ENCODE peak calls at places on chromosomes 6 and 20, in five cellular contexts. J is activated T-helper 1 cell treated with anti-CD3 and anti-CD28 coated beads, Interleukin-12 subunit alpha, Interleukin-12 subunit beta, Interleukin-2, Interleukin-4 antibody, amounts not matched to agents 30 ng/mL and 10 ng/mL and 1 ng/mL, durations not matched to agents 14 hours and 24 hours and 36 hours; Q is G401; S is hypothalamus; M is GM18507. T is an unnamed sample.

GRCh38 chr20:13012886-13013285 is 4.1 kb downstream of the SPTLC3 start:
- DNase-seq in Q (no peak), M (no peak), S (no peak), J (no peak), T (no peak)

GRCh38 chr6:109059591-109060021 is 35.0 kb downstream of the SESN1 start:
- DNase-seq in Q (no peak), M (no peak), S (no peak), J (no peak), T (peak)

GRCh38 chr6:30820196-30820595 is 64.1 kb upstream of the DDR1 start:
- DNase-seq in S (no peak), J (no peak), Q (no peak), M (no peak), T (no peak)

GRCh38 chr20:34922654-34923381 is 32.8 kb downstream of the GSS start:
- DNase-seq in S (no peak), Q (no peak), M (no peak), J (no peak), T (peak)

GRCh38 chr6:16498237-16498636 is 259.9 kb downstream of the GMPR start:
- DNase-seq in Q (no peak), M (no peak), S (no peak), J (no peak), T (no peak)

GRCh38 chr6:145732788-145733187 is 2.5 kb downstream of the EPM2A start:
- DNase-seq in Q (no peak), J (no peak), S (no peak), M (no peak), T (no peak)

GRCh38 chr20:17806739-17807441 is 107.1 kb downstream of the BANF2 start:
- DNase-seq in Q (peak), J (no peak), S (no peak), M (no peak), T (peak)

GRCh38 chr20:62899633-62900051 is 26.7 kb downstream of the DIDO1 start:
- DNase-seq in J (no peak), M (no peak), S (no peak), Q (peak), T (no peak)

GRCh38 chr20:13166006-13166405 is 55.1 kb upstream of the ISM1 start:
- DNase-seq in Q (peak), J (no peak), M (no peak), S (no peak), T (no peak)

GRCh38 chr6:41494212-41495115 is 51.7 kb upstream of the FOXP4 start:
- DNase-seq in J (no peak), M (no peak), S (no peak), Q (no peak), T (no peak)

GRCh38 chr20:32906871-32907495 is 48.3 kb downstream of the EFCAB8 start:
- DNase-seq in M (no peak), J (no peak), S (no peak), Q (no peak), T (no peak)

GRCh38 chr20:2879148-2879547 is 5.9 kb downstream of the PTPRA start:
- DNase-seq in Q (peak), J (no peak), M (no peak), S (no peak), T (peak)

GRCh38 chr20:13302647-13303425 is 81.8 kb downstream of the ISM1 start:
- DNase-seq in Q (peak), M (peak), S (no peak), J (peak), T (peak)

GRCh38 chr6:142045380-142046270 is 87.1 kb upstream of the GJE1 start:
- DNase-seq in M (no peak), J (no peak), S (no peak), Q (no peak), T (no peak)

GRCh38 chr6:30192076-30192475 is 21.1 kb downstream of the TRIM26 start:
- DNase-seq in S (no peak), M (no peak), Q (no peak), J (no peak), T (no peak)